ENCODE peak calls at places on chromosomes 3 and 15, in four cellular contexts. E is K562, U is WTC11, H is HepG2. K is an unnamed sample.

GRCh38 chr15:70902105-70902504 is 9.5 kb downstream of the LRRC49 start:
- DNase-seq in H (no peak), U (no peak), E (no peak), K (no peak)

GRCh38 chr15:99341786-99342185 is 90.5 kb downstream of the LRRC28 start:
- DNase-seq in E (no peak), U (no peak), H (no peak), K (no peak)

GRCh38 chr3:123884993-123885392 is 861 bp upstream of the MYLK start:
- DNase-seq in E (no peak), H (no peak), U (no peak), K (no peak)

GRCh38 chr15:45790325-45790943 is 155.6 kb downstream of the SQOR start:
- DNase-seq in U (peak), E (no peak), H (peak), K (peak)

GRCh38 chr15:70281811-70282307 is 184.1 kb upstream of the TLE3 start:
- DNase-seq in U (no peak), H (no peak), E (no peak), K (no peak)

GRCh38 chr15:31554261-31554660 is 227.6 kb downstream of the KLF13 start:
- DNase-seq in H (no peak), E (no peak), U (no peak), K (no peak)

GRCh38 chr15:58628206-58629057 is 121.1 kb downstream of the ADAM10 start:
- DNase-seq in U (no peak), E (no peak), H (no peak), K (no peak)

GRCh38 chr3:141229132-141229531 is 2.5 kb upstream of the PXYLP1 start:
- DNase-seq in U (no peak), H (no peak), E (no peak), K (no peak)

GRCh38 chr15:44720460-44721185 is 9.3 kb downstream of the B2M start:
- DNase-seq in H (no peak), E (no peak), U (no peak), K (no peak)

GRCh38 chr3:64460877-64461276 is 226.9 kb downstream of the ADAMTS9 start:
- DNase-seq in U (no peak), E (no peak), H (no peak), K (no peak)

GRCh38 chr3:52065264-52065756 is 8.9 kb upstream of the DUSP7 start:
- DNase-seq in H (no peak), E (no peak), U (no peak), K (no peak)

GRCh38 chr15:59353994-59354951 is 18.4 kb downstream of the MYO1E start:
- DNase-seq in E (no peak), H (no peak), U (peak), K (no peak)

GRCh38 chr3:20668411-20668810 is 482.4 kb upstream of the SGO1 start:
- DNase-seq in E (no peak), U (peak), H (peak), K (peak)

GRCh38 chr3:28745904-28746617 is 397.4 kb upstream of the AZI2 start:
- DNase-seq in U (no peak), H (no peak), E (no peak), K (no peak)

GRCh38 chr3:81645248-81645647 is 116.2 kb downstream of the GBE1 start:
- DNase-seq in E (no peak), H (no peak), U (no peak), K (no peak)

GRCh38 chr15:73991726-73992593 is at the start of gene STOML1:
- DNase-seq in U (peak), H (peak), E (peak), K (peak)

GRCh38 chr3:28053759-28054158 is 187.7 kb upstream of the CMC1 start:
- DNase-seq in E (no peak), H (no peak), U (no peak), K (no peak)

GRCh38 chr3:172549144-172549543 is 25.9 kb upstream of the TNFSF10 start:
- DNase-seq in E (no peak), U (no peak), H (no peak), K (no peak)

GRCh38 chr3:26718295-26718694 is 95.7 kb downstream of the LRRC3B start:
- DNase-seq in U (no peak), E (no peak), H (no peak), K (no peak)

GRCh38 chr3:113441051-113441770 is at the start of gene CFAP44:
- DNase-seq in H (peak), E (no peak), U (peak), K (no peak)

GRCh38 chr3:72338942-72339749 is 509.1 kb downstream of the SHQ1 start:
- DNase-seq in U (no peak), H (peak), E (peak), K (no peak)

GRCh38 chr3:192819001-192819569 is 91.7 kb upstream of the FGF12 start:
- DNase-seq in E (no peak), H (no peak), U (no peak), K (no peak)

GRCh38 chr3:126546549-126547239 is 12.0 kb downstream of the C3orf22 start:
- DNase-seq in U (peak), E (no peak), H (no peak), K (no peak)

GRCh38 chr15:101286471-101287114 is 8.5 kb downstream of the SNRPA1 start:
- DNase-seq in H (no peak), E (no peak), U (no peak), K (no peak)

GRCh38 chr3:123421353-123422174 is 27.3 kb downstream of the ADCY5 start:
- DNase-seq in E (no peak), H (no peak), U (no peak), K (no peak)

GRCh38 chr3:186598108-186598784 is 14.6 kb upstream of the AHSG start:
- DNase-seq in E (no peak), H (peak), U (no peak), K (no peak)

GRCh38 chr15:63238796-63239195 is 38.6 kb upstream of the APH1B start:
- DNase-seq in H (no peak), E (no peak), U (no peak), K (no peak)

GRCh38 chr15:101288905-101289513 is 6.0 kb downstream of the SNRPA1 start:
- DNase-seq in E (peak), H (peak), U (no peak), K (peak)

GRCh38 chr3:101228441-101228840 is 91.9 kb downstream of the IMPG2 start:
- DNase-seq in H (no peak), U (no peak), E (no peak), K (no peak)

DNA sequence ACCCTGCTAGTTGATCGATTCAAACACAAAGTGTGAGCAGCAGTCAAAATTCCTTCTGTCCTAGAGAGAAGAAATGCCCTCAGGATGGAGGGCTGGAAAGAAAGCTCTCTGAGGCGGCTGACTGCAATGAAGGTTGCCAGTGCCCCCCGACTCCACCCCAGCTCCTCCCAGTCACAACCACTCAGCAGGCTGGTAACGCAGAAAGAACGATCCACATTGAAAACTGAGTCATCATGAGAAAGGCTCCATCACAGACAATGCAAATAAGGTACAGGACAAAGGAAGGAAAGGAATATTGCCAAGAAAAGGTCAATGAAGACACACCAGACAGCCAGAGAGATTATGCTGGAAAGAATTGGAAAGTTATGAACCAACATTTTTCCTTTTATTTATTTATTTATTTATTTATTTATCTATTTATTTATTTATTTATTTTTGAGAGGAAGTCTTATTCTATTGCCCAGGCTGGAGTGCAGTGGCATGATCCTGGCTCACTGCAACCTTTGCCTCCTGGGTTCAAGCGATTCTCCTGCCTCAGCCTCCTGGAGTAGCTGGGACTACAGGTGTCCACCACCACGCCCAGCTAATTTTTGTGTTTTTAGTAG is 17.4 kb upstream of the VGLL4 start:
- DNase-seq in E (no peak), U (no peak), H (no peak), K (no peak)
- TF ChIP-seq ELF4 in E (no peak), U (no peak), H (no peak), K (no peak)

GRCh38 chr15:25777047-25777446 is 86.1 kb downstream of the ATP10A start:
- DNase-seq in H (no peak), E (no peak), U (no peak), K (no peak)

GRCh38 chr15:25773248-25773647 is 89.9 kb downstream of the ATP10A start:
- DNase-seq in H (peak), U (no peak), E (no peak), K (no peak)

GRCh38 chr15:25776071-25776740 is 86.9 kb downstream of the ATP10A start:
- DNase-seq in U (no peak), E (no peak), H (no peak), K (no peak)

GRCh38 chr15:25774871-25775270 is 88.3 kb downstream of the ATP10A start:
- DNase-seq in U (no peak), H (no peak), E (no peak), K (no peak)

GRCh38 chr15:25775317-25775912 is 87.7 kb downstream of the ATP10A start:
- DNase-seq in U (no peak), H (peak), E (no peak), K (no peak)
- TF ChIP-seq ELF4 in U (no peak), H (no peak), E (no peak), K (no peak)

DNA sequence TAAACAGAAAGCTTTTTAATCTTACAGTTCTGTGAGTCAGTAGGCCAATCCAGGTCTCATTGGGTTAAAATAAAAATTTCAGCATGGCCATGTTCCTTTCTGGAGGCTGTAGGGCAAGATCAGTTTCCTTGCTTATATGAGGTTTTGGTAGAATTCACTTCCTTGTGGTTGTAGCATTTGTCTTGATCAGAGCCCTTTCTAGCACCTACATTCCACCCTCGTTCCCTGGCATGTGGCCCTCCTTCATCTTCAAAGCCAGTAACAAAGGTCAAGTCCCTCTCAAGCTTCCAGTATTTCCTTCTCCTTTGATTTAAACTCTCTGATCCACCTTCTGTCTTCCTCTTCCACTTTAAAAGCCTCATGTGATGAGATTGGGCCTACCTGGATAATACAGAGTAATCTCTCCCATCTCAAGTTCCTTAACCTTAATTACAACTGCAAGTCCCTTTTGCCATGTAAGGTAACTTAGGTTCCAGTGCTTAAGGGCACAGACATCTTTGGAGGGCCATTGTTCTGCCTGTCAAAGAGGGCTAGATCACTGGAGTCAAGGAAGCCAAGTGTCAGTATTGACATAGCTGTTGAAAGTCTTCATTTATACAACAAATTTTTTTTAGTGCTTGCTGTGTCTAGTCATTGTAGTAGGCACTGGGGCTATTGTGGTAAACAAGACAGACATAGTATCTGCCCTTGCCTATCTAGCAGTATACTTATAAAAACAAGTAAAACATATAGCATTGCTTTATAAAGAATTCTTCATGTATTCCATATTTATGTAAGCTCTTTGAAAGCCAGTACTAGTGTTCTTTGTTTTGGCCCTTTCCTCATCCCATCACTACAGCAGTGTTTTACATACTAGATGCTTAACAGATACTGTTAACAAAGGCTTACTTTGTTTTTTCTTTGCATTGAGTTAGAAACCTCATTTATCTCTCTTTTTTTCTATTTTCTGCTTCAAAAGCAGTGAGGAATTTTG is 40.6 kb downstream of the GLCE start:
- DNase-seq in H (no peak), E (no peak), U (no peak), K (no peak)
- TF ChIP-seq ELF4 in H (no peak), E (no peak), U (no peak), K (no peak)

GRCh38 chr3:121629601-121630000 is 31.1 kb downstream of the HCLS1 start:
- DNase-seq in E (no peak), U (no peak), H (no peak), K (no peak)

GRCh38 chr3:121627622-121628021 is 33.1 kb downstream of the HCLS1 start:
- DNase-seq in E (no peak), H (no peak), U (no peak), K (no peak)

GRCh38 chr3:121624147-121624852 is 31.1 kb downstream of the FBXO40 start:
- DNase-seq in H (no peak), E (no peak), U (no peak), K (no peak)

GRCh38 chr3:121626495-121626894 is 33.3 kb downstream of the FBXO40 start:
- DNase-seq in E (no peak), H (no peak), U (no peak), K (no peak)

GRCh38 chr3:121627211-121627610 is 33.5 kb downstream of the HCLS1 start:
- DNase-seq in H (no peak), U (no peak), E (no peak), K (no peak)
- TF ChIP-seq ELF4 in H (no peak), U (no peak), E (no peak), K (no peak)

GRCh38 chr15:29922191-29922590 is 99.9 kb upstream of the TJP1 start:
- DNase-seq in H (no peak), U (no peak), E (no peak), K (no peak)

GRCh38 chr15:29917600-29918597 is 95.6 kb upstream of the TJP1 start:
- DNase-seq in U (no peak), H (no peak), E (no peak), K (no peak)

GRCh38 chr15:29921130-29921601 is 98.9 kb upstream of the TJP1 start:
- DNase-seq in E (no peak), H (peak), U (peak), K (no peak)

GRCh38 chr15:29919380-29919881 is 97.2 kb upstream of the TJP1 start:
- DNase-seq in U (no peak), E (no peak), H (no peak), K (no peak)

DNA sequence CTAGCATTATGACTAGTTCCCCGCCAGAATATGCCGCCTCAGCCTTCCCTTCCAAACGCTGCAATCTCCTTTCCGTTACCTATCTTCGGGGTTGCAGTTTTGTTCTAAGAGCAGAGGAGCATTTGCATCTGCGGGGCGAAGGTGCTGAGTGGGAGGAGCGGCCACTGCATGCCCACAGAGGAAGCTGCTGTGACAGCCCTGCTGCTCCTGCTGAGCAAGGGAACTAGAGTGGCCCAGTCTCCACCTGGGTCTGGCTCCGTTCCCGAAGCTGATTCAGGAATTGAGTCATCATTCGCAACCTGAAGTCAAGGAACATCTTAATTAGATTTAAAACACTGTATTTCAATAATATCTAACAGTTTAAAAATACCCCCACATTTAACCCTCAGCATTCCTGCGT is 98.2 kb upstream of the TJP1 start:
- DNase-seq in H (no peak), E (no peak), U (no peak), K (no peak)
- TF ChIP-seq ELF4 in H (no peak), E (no peak), U (no peak), K (no peak)

DNA sequence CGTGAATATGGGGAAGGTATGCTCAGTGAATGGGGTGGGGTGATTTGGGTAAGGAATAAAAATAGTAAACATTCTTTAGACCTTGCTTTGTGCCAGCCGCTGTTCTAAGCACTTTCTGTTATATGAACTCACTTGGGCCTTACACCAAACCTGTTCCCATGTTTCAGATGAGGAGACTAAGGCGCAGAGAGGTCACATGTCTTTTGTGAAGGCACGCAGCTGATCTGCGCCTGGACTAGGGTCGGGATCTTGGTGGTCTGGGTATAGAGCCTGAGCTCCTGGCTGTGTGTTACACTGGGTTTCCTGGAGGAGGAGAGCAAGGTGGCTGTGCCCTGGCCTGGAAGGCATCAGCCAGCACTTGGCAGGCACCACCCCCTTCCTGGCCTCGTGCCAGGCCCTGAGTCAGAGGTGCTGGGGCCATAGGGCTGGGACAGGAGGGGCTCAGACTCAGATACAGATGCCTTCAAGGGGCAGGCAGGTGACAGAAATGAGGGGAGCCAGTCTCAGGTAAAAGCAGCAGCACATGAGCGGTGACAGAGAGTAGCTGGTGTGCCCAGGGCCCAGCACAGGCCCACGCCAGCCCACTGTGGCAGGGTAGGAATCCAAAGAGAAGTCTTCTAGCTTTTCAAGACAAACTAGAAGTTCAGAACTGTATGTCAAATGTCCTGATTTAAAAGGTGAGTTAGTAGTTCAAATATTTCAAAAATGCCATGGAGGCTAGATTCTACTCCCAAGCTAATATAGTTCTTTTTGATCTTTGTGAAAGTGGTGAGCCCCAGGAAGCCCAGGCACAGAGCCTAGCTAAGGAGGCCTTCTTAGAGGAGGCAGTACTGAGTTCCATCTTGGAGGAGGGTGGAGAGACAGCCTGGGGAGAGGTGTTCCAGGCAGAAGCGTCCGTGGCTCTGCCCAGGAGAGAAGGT is 83.1 kb downstream of the DNAJB8 start:
- DNase-seq in H (peak), U (no peak), E (peak), K (peak)
- TF ChIP-seq ELF4 in H (no peak), U (no peak), E (no peak), K (no peak)

GRCh38 chr3:151178208-151178845 is 24.7 kb downstream of the GPR171 start:
- DNase-seq in U (no peak), H (peak), E (no peak), K (no peak)
- TF ChIP-seq ELF4 in U (no peak), H (no peak), E (no peak), K (no peak)

DNA sequence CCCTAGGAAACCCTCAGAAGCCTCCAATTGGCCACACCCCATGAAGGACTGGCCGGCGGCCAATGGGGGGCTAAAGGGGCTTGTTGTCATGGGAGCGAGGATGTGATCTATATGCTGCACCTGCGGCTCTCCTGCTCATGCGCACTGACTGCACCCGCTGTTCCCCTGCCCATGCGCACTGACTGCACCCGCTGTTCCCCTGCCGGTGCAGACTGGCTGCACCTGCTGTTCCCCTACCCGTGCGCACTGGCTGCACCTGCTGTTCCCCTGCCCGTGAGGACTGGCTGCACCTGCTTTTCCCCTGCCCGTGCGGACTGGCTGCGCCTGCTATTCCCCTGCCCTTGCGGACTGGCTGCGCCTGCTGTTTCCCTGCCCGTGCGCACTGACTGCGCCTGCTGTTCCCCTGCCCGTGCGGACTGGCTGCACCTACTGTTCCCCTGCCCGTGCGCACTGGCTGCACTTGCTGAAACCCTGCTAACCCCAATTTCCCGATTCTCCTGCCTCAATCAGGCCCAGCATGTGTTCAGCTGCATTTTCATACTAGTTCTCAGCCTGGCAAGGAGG is 16.8 kb upstream of the MCCC1 start:
- DNase-seq in U (peak), E (peak), H (peak), K (no peak)
- TF ChIP-seq ELF4 in U (no peak), E (no peak), H (no peak), K (no peak)

DNA sequence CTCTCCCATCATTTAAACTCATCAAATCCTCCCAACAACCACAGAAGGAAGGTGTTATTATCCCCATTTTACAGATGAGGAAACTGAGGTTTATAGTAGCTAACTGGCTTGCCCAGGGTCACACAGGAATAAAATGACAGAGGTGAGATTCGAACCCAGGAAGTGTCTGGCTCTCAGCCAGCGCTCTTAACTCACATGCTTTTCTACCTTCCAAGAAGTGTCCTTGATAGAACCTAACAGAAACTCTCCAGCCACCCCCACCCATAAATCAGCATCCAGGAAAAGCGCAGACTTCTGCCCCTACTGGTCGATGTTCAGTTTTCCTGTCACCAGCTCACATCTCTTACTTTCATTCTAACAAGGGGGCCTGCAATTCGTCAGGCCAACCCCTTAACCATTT is 51.7 kb downstream of the SPATA12 start:
- DNase-seq in H (peak), E (peak), U (peak), K (peak)
- TF ChIP-seq ELF4 in H (no peak), E (no peak), U (no peak), K (no peak)

K was measured in HEK293T.